ENCODE peak calls at places on chromosomes 4 and X, in four cellular contexts. G, T, O and M are unnamed samples. For H3K36me3, the result is how much of the 10 kb centered on the place peaks cover.

GRCh38 chr4:106208481-106209460 is 107.2 kb downstream of the TBCK start:
- DNase-seq in G (no peak), T (peak), O (no peak), M (peak)

GRCh38 chrX:40087574-40088298 is 10.0 kb downstream of the BCOR start:
- DNase-seq in G (peak), T (no peak), O (no peak), M (no peak)

GRCh38 chrX:95071621-95072020 is 1397.6 kb downstream of the FAM133A start:
- DNase-seq in G (no peak), T (no peak), O (peak), M (no peak)

GRCh38 chr4:154911608-154912098 is 130.6 kb downstream of the RBM46 start:
- DNase-seq in G (no peak), T (no peak), O (no peak), M (no peak)

GRCh38 chrX:106802063-106802387 is 448 bp upstream of the TBC1D8B start:
- DNase-seq in G (no peak), T (no peak), O (no peak), M (no peak)

GRCh38 chr4:119835511-119835910 is 206.9 kb upstream of the PDE5A start:
- DNase-seq in G (peak), T (no peak), O (no peak), M (no peak)

GRCh38 chr4:38699112-38699511 is 35.1 kb downstream of the KLF3 start:
- DNase-seq in G (no peak), T (no peak), O (no peak), M (no peak)

GRCh38 chr4:56958111-56958517 is 19.3 kb downstream of the NOA1 start:
- DNase-seq in G (peak), T (peak), O (peak), M (peak)

GRCh38 chr4:122458625-122459024 is 2.1 kb upstream of the IL2 start:
- DNase-seq in G (peak), T (no peak), O (peak), M (no peak)

GRCh38 chr4:32778025-32778424 is 2057.9 kb downstream of the PCDH7 start:
- DNase-seq in G (no peak), T (no peak), O (no peak), M (no peak)

GRCh38 chr4:844752-845232 is 18.9 kb upstream of the CPLX1 start:
- DNase-seq in G (no peak), T (peak), O (no peak), M (no peak)
- H3K36me3 ChIP-seq in G (under half), T (under half), O (under half), M (under half)

DNA sequence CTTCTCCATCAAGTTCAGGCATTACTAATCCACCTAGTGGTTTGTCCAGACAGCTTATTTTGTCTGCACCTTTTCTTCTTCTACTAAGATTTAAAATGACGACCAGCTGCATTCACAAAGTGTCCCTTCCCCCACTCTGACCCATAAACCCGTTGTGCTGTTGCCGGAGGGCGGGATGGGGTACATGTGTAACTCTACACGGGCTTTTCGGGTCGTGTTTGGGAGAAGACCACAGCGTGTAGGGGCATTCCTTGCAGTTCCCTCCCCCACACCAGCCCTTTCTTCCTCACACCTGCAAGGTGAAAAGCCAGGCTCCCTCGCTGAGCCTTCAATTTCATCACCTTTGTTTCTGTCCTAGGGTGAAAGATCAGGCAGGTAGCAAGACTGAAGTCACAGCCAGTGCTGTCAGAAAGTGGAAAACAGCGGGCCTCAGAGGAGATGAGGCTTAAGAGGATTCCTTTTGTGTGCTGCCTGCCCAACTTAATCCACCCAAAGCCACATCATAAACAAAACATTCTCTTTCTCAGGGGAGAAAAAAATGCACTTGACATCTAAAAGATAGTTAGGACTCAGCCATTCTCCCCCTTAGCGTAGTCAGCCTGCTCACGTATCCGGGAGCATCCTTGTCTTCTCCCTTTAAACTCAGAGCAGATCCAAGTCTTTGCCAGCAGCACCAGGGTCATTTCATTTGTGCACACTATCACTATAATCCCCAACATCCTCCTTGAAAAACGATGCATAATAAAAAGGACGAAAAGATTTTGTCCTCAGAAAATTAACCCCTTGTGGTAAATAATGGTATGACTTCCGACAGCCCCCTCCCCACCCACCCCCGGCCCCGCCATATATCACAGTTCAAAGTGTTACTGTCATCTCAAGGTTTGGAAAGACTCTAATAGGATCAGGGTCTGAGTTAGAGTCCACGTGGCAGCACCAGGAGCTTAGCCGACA is 599.0 kb downstream of the RAB28 start:
- DNase-seq in G (no peak), T (no peak), O (no peak), M (no peak)
- TF ChIP-seq CTCF in G (no peak), T (no peak), O (no peak), M (no peak)

DNA sequence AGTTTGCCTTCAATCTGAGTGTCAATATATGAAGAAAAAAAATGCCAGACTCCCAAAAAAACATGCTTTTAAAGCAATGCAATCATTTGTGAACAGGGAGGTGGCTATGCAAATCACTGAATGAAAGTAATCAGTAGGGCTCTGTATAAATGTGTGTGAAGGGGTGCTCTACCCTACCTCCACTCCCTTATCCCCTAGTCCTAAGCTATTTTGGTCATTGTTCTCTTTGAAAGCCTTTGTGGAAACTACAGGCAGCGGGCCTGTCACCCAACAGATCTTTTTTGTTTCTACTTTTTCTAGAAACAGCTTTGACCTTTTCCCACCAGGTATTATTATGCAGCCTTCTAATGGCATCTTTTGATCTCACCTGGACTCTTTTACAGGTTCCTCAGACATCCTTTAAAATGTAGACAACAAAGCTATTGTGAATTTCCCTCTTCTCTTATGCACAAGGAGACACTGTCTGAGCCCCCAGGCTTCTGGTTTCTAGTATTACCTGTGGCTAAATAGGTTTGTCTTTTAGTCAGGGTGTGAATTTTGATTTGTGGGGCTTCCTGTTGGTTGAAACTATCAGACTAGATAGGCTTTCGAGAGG is 9.2 kb downstream of the BOD1L1 start:
- DNase-seq in G (no peak), T (no peak), O (no peak), M (no peak)
- H3K36me3 ChIP-seq in G (under half), T (under half), O (under half), M (under half)

GRCh38 chr4:31548823-31549222 is 828.7 kb downstream of the PCDH7 start:
- DNase-seq in G (peak), T (no peak), O (no peak), M (no peak)
- TF ChIP-seq CTCF in G (no peak), T (no peak), O (no peak), M (no peak)

GRCh38 chr4:29240641-29241040 is 1479.5 kb upstream of the PCDH7 start:
- DNase-seq in G (no peak), T (no peak), O (no peak), M (no peak)
- H3K36me3 ChIP-seq in G (under half), T (under half), O (under half), M (under half)